ENCODE peak calls at places on chromosome 7, in ten cellular contexts. E, I, G, Y, K, C, T, A, Q and D are unnamed samples.

GRCh38 chr7:100588438-100588837 is 2.3 kb downstream of the FBXO24 start:
- DNase-seq in T (no peak), I (no peak), Q (no peak), Y (no peak), K (no peak), C (no peak), G (peak), A (peak), E (no peak), D (no peak)

GRCh38 chr7:32039000-32039756 is 31.0 kb downstream of the PDE1C start:
- DNase-seq in Y (no peak), T (no peak), A (no peak), G (no peak), Q (no peak), K (no peak), I (no peak), C (no peak), E (no peak), D (no peak)

GRCh38 chr7:12229046-12229445 is 18.0 kb downstream of the TMEM106B start:
- DNase-seq in Q (no peak), Y (no peak), T (no peak), C (no peak), E (no peak), I (no peak), A (peak), K (no peak), G (peak), D (no peak)

GRCh38 chr7:110090113-110090820 is 1000.7 kb upstream of the LRRN3 start:
- DNase-seq in Q (no peak), E (no peak), K (no peak), C (no peak), G (peak), A (peak), Y (no peak), I (no peak), T (no peak), D (no peak)

GRCh38 chr7:14717711-14718304 is 184.7 kb downstream of the DGKB start:
- DNase-seq in A (peak), Y (peak), C (no peak), I (no peak), T (no peak), Q (no peak), G (peak), K (no peak), E (no peak), D (no peak)

GRCh38 chr7:17769918-17770317 is 170.4 kb downstream of the SNX13 start:
- DNase-seq in Q (no peak), G (peak), T (peak), I (peak), Y (peak), C (no peak), E (peak), K (no peak), A (peak), D (no peak)

GRCh38 chr7:87627634-87627994 is 584 bp upstream of the RUNDC3B start:
- DNase-seq in Q (no peak), T (no peak), Y (no peak), K (no peak), G (no peak), I (peak), E (no peak), A (no peak), C (no peak), D (no peak)

GRCh38 chr7:44142028-44142427 is 896 bp upstream of the MYL7 start:
- DNase-seq in A (no peak), Y (no peak), K (no peak), T (no peak), E (no peak), C (no peak), I (no peak), G (no peak), Q (no peak), D (no peak)

GRCh38 chr7:372939-373791 is 83.2 kb downstream of the FOXL3 start:
- DNase-seq in Y (no peak), C (no peak), I (peak), Q (peak), G (no peak), A (no peak), E (peak), K (no peak), T (peak), D (peak)

GRCh38 chr7:44276571-44277101 is 48.8 kb downstream of the CAMK2B start:
- DNase-seq in C (no peak), I (peak), Q (no peak), T (no peak), G (no peak), E (peak), K (no peak), A (no peak), Y (no peak), D (peak)

GRCh38 chr7:128100949-128101713 is 69.9 kb upstream of the LRRC4 start:
- DNase-seq in K (no peak), C (no peak), A (no peak), G (no peak), Y (no peak), T (no peak), I (peak), E (no peak), Q (no peak), D (peak)

GRCh38 chr7:87330942-87331341 is 14.5 kb upstream of the CROT start:
- DNase-seq in I (no peak), G (peak), A (no peak), C (no peak), Y (no peak), T (no peak), K (no peak), E (no peak), Q (no peak), D (no peak)

GRCh38 chr7:20403356-20403755 is 72.7 kb downstream of the ITGB8 start:
- DNase-seq in T (no peak), Q (no peak), Y (no peak), K (no peak), C (no peak), E (peak), I (no peak), A (no peak), G (no peak), D (no peak)

GRCh38 chr7:126574838-126575250 is 677.9 kb downstream of the GRM8 start:
- DNase-seq in I (no peak), Y (peak), Q (no peak), T (no peak), C (no peak), G (peak), K (no peak), A (no peak), E (no peak), D (no peak)

GRCh38 chr7:70837589-70837988 is 294.4 kb upstream of the GALNT17 start:
- DNase-seq in I (no peak), T (no peak), Q (no peak), E (no peak), C (peak), A (no peak), K (no peak), Y (no peak), G (no peak), D (no peak)

GRCh38 chr7:98569606-98570337 is 47.3 kb upstream of the NPTX2 start:
- DNase-seq in A (no peak), G (no peak), T (no peak), Y (no peak), E (peak), Q (no peak), C (no peak), I (no peak), K (no peak), D (no peak)

GRCh38 chr7:42254217-42254616 is 17.2 kb upstream of the GLI3 start:
- DNase-seq in C (no peak), G (peak), T (no peak), A (peak), K (no peak), Y (peak), E (no peak), Q (no peak), I (no peak), D (no peak)

GRCh38 chr7:101237206-101238067 is at the start of gene CLDN15:
- DNase-seq in I (peak), Q (no peak), Y (no peak), C (no peak), E (peak), T (no peak), K (no peak), A (peak), G (no peak), D (no peak)

GRCh38 chr7:44979481-44980392 is 922 bp upstream of the MYO1G start:
- DNase-seq in T (no peak), C (no peak), A (no peak), I (no peak), E (no peak), G (peak), K (no peak), Q (no peak), Y (peak), D (no peak)

GRCh38 chr7:2527505-2528464 is 8.2 kb downstream of the LFNG start:
- DNase-seq in C (no peak), Q (no peak), A (peak), K (no peak), G (peak), T (no peak), E (peak), Y (no peak), I (peak), D (no peak)

GRCh38 chr7:131459256-131459655 is 97.2 kb downstream of the PODXL start:
- DNase-seq in C (no peak), G (peak), Q (no peak), A (peak), E (no peak), K (no peak), I (no peak), T (no peak), Y (peak), D (no peak)

GRCh38 chr7:57685418-57685817 is 235.4 kb downstream of the ZNF716 start:
- DNase-seq in T (no peak), I (no peak), Y (no peak), G (no peak), Q (no peak), K (no peak), C (no peak), E (no peak), A (no peak), D (peak)

GRCh38 chr7:157735826-157736225 is 399.0 kb downstream of the DNAJB6 start:
- DNase-seq in E (no peak), I (no peak), K (no peak), Y (no peak), Q (no peak), C (no peak), G (no peak), T (no peak), A (no peak), D (no peak)

GRCh38 chr7:28276303-28276702 is 95.7 kb upstream of the JAZF1 start:
- DNase-seq in A (no peak), C (no peak), I (no peak), G (no peak), K (no peak), Q (no peak), Y (no peak), T (no peak), E (no peak), D (no peak)

GRCh38 chr7:135716677-135717238 is 11.2 kb downstream of the SLC13A4 start:
- DNase-seq in Q (no peak), A (peak), E (no peak), C (no peak), G (peak), T (no peak), I (no peak), K (no peak), Y (no peak), D (no peak)

GRCh38 chr7:72446566-72447462 is 34.7 kb upstream of the CALN1 start:
- DNase-seq in Y (no peak), E (no peak), T (no peak), G (no peak), A (no peak), I (no peak), C (no peak), Q (no peak), K (no peak), D (no peak)

GRCh38 chr7:56287429-56288138 is 171.4 kb upstream of the NUPR2 start:
- DNase-seq in I (peak), E (peak), C (no peak), K (no peak), T (peak), A (no peak), G (peak), Q (no peak), Y (no peak), D (no peak)

GRCh38 chr7:77481615-77482014 is 55.5 kb upstream of the PTPN12 start:
- DNase-seq in Q (no peak), T (no peak), G (peak), E (no peak), I (no peak), C (no peak), Y (no peak), A (no peak), K (no peak), D (no peak)

GRCh38 chr7:152733286-152733934 is 26.1 kb upstream of the ACTR3B start:
- DNase-seq in C (no peak), A (no peak), T (no peak), Q (no peak), Y (no peak), K (no peak), E (no peak), G (peak), I (no peak), D (no peak)

GRCh38 chr7:133682364-133683181 is 429.7 kb downstream of the EXOC4 start:
- DNase-seq in Y (no peak), Q (no peak), A (no peak), G (no peak), T (no peak), C (no peak), E (no peak), I (no peak), K (no peak), D (no peak)

GRCh38 chr7:47952224-47952623 is 4.0 kb upstream of the PKD1L1 start:
- DNase-seq in E (no peak), T (no peak), G (no peak), K (no peak), Y (no peak), A (no peak), I (no peak), Q (no peak), C (no peak), D (no peak)

GRCh38 chr7:145681159-145681558 is 435.4 kb upstream of the CNTNAP2 start:
- DNase-seq in Q (no peak), Y (no peak), C (no peak), I (no peak), T (no peak), G (no peak), E (no peak), A (no peak), K (no peak), D (no peak)

GRCh38 chr7:2393751-2394150 is 9.7 kb upstream of the CHST12 start:
- DNase-seq in C (no peak), I (no peak), A (no peak), T (no peak), E (no peak), G (no peak), K (no peak), Y (no peak), Q (no peak), D (no peak)

GRCh38 chr7:95922191-95922590 is 149.8 kb downstream of the DYNC1I1 start:
- DNase-seq in E (no peak), G (no peak), C (no peak), Q (no peak), K (no peak), A (no peak), I (no peak), Y (no peak), T (no peak), D (no peak)

GRCh38 chr7:23470290-23471089 is at the start of gene IGF2BP3:
- DNase-seq in G (peak), E (no peak), Q (peak), I (no peak), K (no peak), C (peak), Y (peak), T (no peak), A (peak), D (no peak)

GRCh38 chr7:2279873-2280272 is 34.4 kb downstream of the SNX8 start:
- DNase-seq in E (no peak), Y (no peak), A (peak), C (no peak), Q (no peak), G (no peak), T (no peak), K (no peak), I (no peak), D (no peak)

GRCh38 chr7:117320523-117320922 is 2.3 kb downstream of the WNT2 start:
- DNase-seq in Q (no peak), Y (no peak), G (no peak), C (no peak), K (no peak), A (no peak), T (no peak), E (no peak), I (no peak), D (no peak)

GRCh38 chr7:30935569-30935877 is 23.9 kb downstream of the AQP1 start:
- DNase-seq in E (no peak), K (no peak), G (no peak), A (no peak), T (no peak), Y (no peak), Q (no peak), I (no peak), C (no peak), D (no peak)

GRCh38 chr7:132514430-132514829 is 61.8 kb downstream of the PLXNA4 start:
- DNase-seq in Y (no peak), C (no peak), G (no peak), Q (no peak), A (no peak), I (no peak), T (no peak), E (no peak), K (no peak), D (no peak)

GRCh38 chr7:141974831-141975230 is 1.3 kb upstream of the TAS2R38 start:
- DNase-seq in A (no peak), C (no peak), Y (peak), I (no peak), Q (no peak), G (peak), E (no peak), T (peak), K (no peak), D (no peak)

GRCh38 chr7:141975806-141976523 is 2.4 kb upstream of the TAS2R38 start:
- DNase-seq in G (peak), C (no peak), E (peak), Q (peak), I (peak), K (no peak), Y (peak), T (peak), A (no peak), D (no peak)

GRCh38 chr7:141979611-141980010 is 6.0 kb upstream of the TAS2R38 start:
- DNase-seq in I (no peak), Q (no peak), T (no peak), K (no peak), Y (no peak), C (no peak), G (no peak), E (no peak), A (no peak), D (no peak)

GRCh38 chr7:141978351-141978750 is 4.8 kb upstream of the TAS2R38 start:
- DNase-seq in T (no peak), A (no peak), G (peak), E (no peak), Y (no peak), Q (no peak), K (no peak), C (no peak), I (no peak), D (no peak)

GRCh38 chr7:141976524-141977245 is 3.1 kb upstream of the TAS2R38 start:
- DNase-seq in C (no peak), Q (no peak), G (no peak), A (no peak), K (no peak), Y (no peak), I (no peak), E (no peak), T (no peak), D (no peak)
- TF ChIP-seq CTCF in C (no peak), Q (no peak), G (no peak), A (no peak), K (no peak), Y (peak), I (no peak), E (peak), T (no peak), D (no peak)

GRCh38 chr7:21768279-21768678 is 177.4 kb downstream of the CDCA7L start:
- DNase-seq in Y (no peak), K (no peak), A (no peak), T (no peak), Q (no peak), E (no peak), I (no peak), C (no peak), G (no peak), D (no peak)

GRCh38 chr7:21763818-21764217 is 181.9 kb downstream of the CDCA7L start:
- DNase-seq in A (no peak), T (no peak), Y (no peak), Q (no peak), C (no peak), E (no peak), K (no peak), I (no peak), G (no peak), D (no peak)

GRCh38 chr7:21766218-21766617 is 179.5 kb downstream of the CDCA7L start:
- DNase-seq in A (no peak), K (no peak), Y (no peak), T (no peak), I (no peak), E (no peak), G (no peak), Q (no peak), C (no peak), D (no peak)

GRCh38 chr7:21771261-21771660 is 174.4 kb downstream of the CDCA7L start:
- DNase-seq in Q (no peak), E (no peak), I (no peak), K (no peak), C (no peak), Y (no peak), T (no peak), G (no peak), A (no peak), D (no peak)

GRCh38 chr7:21767300-21767900 is 178.3 kb downstream of the CDCA7L start:
- DNase-seq in K (no peak), T (peak), I (no peak), A (peak), Y (peak), C (no peak), G (peak), E (no peak), Q (no peak), D (no peak)
- TF ChIP-seq CTCF in K (peak), T (peak), I (peak), A (peak), Y (peak), C (no peak), G (peak), E (peak), Q (peak), D (peak)

DNA sequence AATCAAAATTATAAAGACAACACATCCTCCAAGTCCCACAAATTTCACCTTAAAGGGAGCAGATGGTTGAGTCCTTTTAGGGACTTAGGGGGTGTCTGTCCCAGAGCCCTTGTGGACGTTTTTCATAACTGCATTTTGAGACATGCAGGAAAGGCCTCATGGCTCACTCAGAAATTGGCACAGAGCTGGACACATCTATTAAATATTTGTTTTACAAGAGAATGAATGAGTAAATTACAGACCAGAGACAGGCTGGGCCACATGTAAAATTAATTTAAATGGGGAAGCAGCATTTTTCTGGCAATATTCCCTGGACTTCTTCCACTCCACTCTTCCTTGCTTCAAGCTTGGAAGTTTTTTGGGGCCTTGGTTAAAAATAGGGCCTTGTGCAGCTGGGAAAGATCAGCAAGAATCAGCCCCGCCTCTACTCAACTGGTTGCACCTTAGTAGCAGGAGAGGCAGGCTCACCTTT is 20.0 kb downstream of the LAMB1 start:
- DNase-seq in T (no peak), E (no peak), Y (no peak), G (peak), I (no peak), Q (no peak), K (no peak), C (no peak), A (peak), D (no peak)
- TF ChIP-seq CTCF in T (no peak), E (peak), Y (no peak), G (peak), I (no peak), Q (peak), K (peak), C (no peak), A (no peak), D (peak)

GRCh38 chr7:155862516-155863257 is 50.4 kb upstream of the SHH start:
- DNase-seq in E (no peak), K (no peak), Q (no peak), Y (no peak), T (peak), A (no peak), I (no peak), C (peak), G (no peak), D (peak)
- TF ChIP-seq CTCF in E (no peak), K (no peak), Q (peak), Y (no peak), T (no peak), A (no peak), I (no peak), C (no peak), G (peak), D (peak)

DNA sequence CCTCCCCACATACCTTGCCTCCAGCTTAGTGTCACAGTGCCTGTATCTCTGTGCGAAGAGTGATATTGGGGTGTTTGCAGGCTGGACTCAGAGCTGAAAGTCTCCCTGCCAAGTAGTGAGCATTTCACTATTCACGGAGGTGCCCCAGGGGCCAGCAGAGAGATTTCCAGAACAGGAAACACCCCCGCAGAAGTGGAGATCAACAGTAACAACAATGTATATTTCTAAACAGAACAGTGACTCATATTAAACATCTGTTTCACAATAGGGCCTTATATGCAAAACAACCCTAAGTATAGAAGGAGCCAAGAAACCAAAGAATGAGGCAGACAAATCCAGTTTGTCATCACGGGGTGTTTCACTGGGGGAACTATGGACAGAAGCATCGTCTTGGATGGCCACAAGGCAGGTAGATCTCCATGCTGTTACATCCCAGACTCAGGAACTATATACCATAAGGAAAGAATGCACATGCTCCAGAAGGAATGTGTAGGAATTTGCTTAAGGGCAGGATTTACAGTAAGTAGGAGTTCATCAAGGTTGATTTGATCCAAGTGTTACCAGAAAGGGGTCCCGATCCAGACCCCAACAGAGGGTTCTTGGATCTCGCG is 29.3 kb upstream of the CCL24 start:
- DNase-seq in E (no peak), T (peak), A (peak), Y (peak), I (no peak), C (no peak), Q (no peak), K (no peak), G (peak), D (no peak)
- TF ChIP-seq CTCF in E (no peak), T (no peak), A (no peak), Y (no peak), I (no peak), C (no peak), Q (no peak), K (no peak), G (no peak), D (no peak)

GRCh38 chr7:106112118-106112971 is at the start of gene SYPL1:
- DNase-seq in T (peak), E (peak), A (peak), I (peak), Y (peak), G (peak), C (no peak), Q (peak), K (peak), D (peak)
- TF ChIP-seq CTCF in T (peak), E (peak), A (no peak), I (peak), Y (no peak), G (no peak), C (no peak), Q (no peak), K (no peak), D (peak)